ENCODE peak calls at places on chromosome X, in four cellular contexts. One of them, this sample, is unnamed. For H3K4me1, the result is how much of the 10 kb centered on the place peaks cover.

GRCh38 chrX:152635941-152636340 is 1.8 kb upstream of the GABRQ start:
- DNase-seq in GM23338: peak
- DNase-seq in IMR-90: peak
- DNase-seq in hepatocyte: peak
- DNase-seq in this sample: peak

GRCh38 chrX:96770315-96770714 is 85.7 kb downstream of the DIAPH2 start:
- DNase-seq in GM23338: peak
- DNase-seq in IMR-90: peak
- DNase-seq in hepatocyte: peak
- DNase-seq in this sample: no peak

GRCh38 chrX:136318895-136319597 is 18.3 kb downstream of the ADGRG4 start:
- DNase-seq in GM23338: no peak
- DNase-seq in IMR-90: no peak
- DNase-seq in hepatocyte: no peak
- DNase-seq in this sample: no peak

GRCh38 chrX:112846787-112847186 is 6.2 kb upstream of the AMOT start:
- DNase-seq in IMR-90: no peak
- DNase-seq in GM23338: no peak
- DNase-seq in hepatocyte: no peak
- DNase-seq in this sample: no peak

GRCh38 chrX:12999422-12999821 is 24.5 kb downstream of the TMSB4X start:
- DNase-seq in GM23338: peak
- DNase-seq in IMR-90: peak
- DNase-seq in hepatocyte: no peak
- DNase-seq in this sample: no peak

GRCh38 chrX:38215141-38215540 is 5.5 kb downstream of the SRPX start:
- DNase-seq in hepatocyte: no peak
- DNase-seq in GM23338: no peak
- DNase-seq in IMR-90: peak
- DNase-seq in this sample: no peak

GRCh38 chrX:154836163-154836562 is 1.7 kb upstream of the SMIM9 start:
- DNase-seq in hepatocyte: no peak
- DNase-seq in GM23338: no peak
- DNase-seq in IMR-90: no peak
- DNase-seq in this sample: no peak

GRCh38 chrX:136742721-136743379 is 37.9 kb downstream of the ARHGEF6 start:
- DNase-seq in hepatocyte: no peak
- DNase-seq in IMR-90: no peak
- DNase-seq in GM23338: no peak
- DNase-seq in this sample: no peak

DNA sequence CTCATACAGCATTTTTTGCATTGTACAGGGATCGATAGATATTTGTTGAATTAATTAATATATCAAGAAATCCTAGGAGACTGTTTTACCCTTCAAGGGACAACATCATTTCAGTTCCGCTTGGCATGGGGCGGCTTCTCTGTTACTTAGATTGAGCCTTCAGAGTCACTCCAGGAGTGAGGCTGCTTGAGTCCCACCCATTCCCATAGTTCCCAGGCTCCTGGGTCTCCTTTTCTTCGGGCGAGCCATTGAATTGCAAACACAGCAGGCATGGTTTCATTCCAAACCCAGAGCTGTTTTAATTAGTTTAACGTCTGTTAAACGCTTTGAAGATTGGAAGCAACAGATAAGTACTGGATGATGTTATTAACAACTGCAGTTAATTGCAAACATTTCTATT is 590 bp upstream of the EDA start:
- DNase-seq in hepatocyte: no peak
- DNase-seq in GM23338: peak
- DNase-seq in IMR-90: no peak
- DNase-seq in this sample: peak
- H3K4me3 ChIP-seq in hepatocyte: no peak
- H3K4me3 ChIP-seq in GM23338: peak
- H3K4me3 ChIP-seq in IMR-90: no peak
- H3K4me3 ChIP-seq in this sample: peak

GRCh38 chrX:71099736-71100135 is 4.1 kb downstream of the FOXO4 start:
- DNase-seq in IMR-90: no peak
- DNase-seq in hepatocyte: no peak
- DNase-seq in GM23338: peak
- DNase-seq in this sample: peak

GRCh38 chrX:71100581-71101505 is 5.2 kb downstream of the FOXO4 start:
- DNase-seq in hepatocyte: no peak
- DNase-seq in GM23338: no peak
- DNase-seq in IMR-90: no peak
- DNase-seq in this sample: peak

GRCh38 chrX:71103110-71103983 is 3.2 kb downstream of the CXorf65 start:
- DNase-seq in hepatocyte: peak
- DNase-seq in IMR-90: no peak
- DNase-seq in GM23338: peak
- DNase-seq in this sample: peak

GRCh38 chrX:71098951-71099506 is 3.4 kb downstream of the FOXO4 start:
- DNase-seq in IMR-90: no peak
- DNase-seq in GM23338: peak
- DNase-seq in hepatocyte: no peak
- DNase-seq in this sample: peak

GRCh38 chrX:71102292-71102691 is 4.2 kb downstream of the CXorf65 start:
- DNase-seq in GM23338: no peak
- DNase-seq in IMR-90: no peak
- DNase-seq in hepatocyte: no peak
- DNase-seq in this sample: no peak
- H3K4me1 ChIP-seq in GM23338: half or more
- H3K4me1 ChIP-seq in IMR-90: under half
- H3K4me1 ChIP-seq in hepatocyte: under half
- H3K4me1 ChIP-seq in this sample: under half

GRCh38 chrX:155959018-155959587 is 38.4 kb upstream of the IL9R start:
- DNase-seq in GM23338: peak
- DNase-seq in hepatocyte: no peak
- DNase-seq in IMR-90: no peak
- DNase-seq in this sample: no peak
- H3K4me3 ChIP-seq in GM23338: peak
- H3K4me3 ChIP-seq in hepatocyte: no peak
- H3K4me3 ChIP-seq in IMR-90: no peak
- H3K4me3 ChIP-seq in this sample: peak

GRCh38 chrX:39773923-39774803 is 323.6 kb downstream of the BCOR start:
- DNase-seq in GM23338: no peak
- DNase-seq in IMR-90: peak
- DNase-seq in hepatocyte: peak
- DNase-seq in this sample: no peak

GRCh38 chrX:39769748-39770147 is 328.0 kb downstream of the BCOR start:
- DNase-seq in hepatocyte: no peak
- DNase-seq in IMR-90: no peak
- DNase-seq in GM23338: no peak
- DNase-seq in this sample: no peak

GRCh38 chrX:39773150-39773549 is 324.6 kb downstream of the BCOR start:
- DNase-seq in hepatocyte: no peak
- DNase-seq in IMR-90: no peak
- DNase-seq in GM23338: no peak
- DNase-seq in this sample: peak

GRCh38 chrX:39771089-39771488 is 326.7 kb downstream of the BCOR start:
- DNase-seq in IMR-90: no peak
- DNase-seq in hepatocyte: no peak
- DNase-seq in GM23338: no peak
- DNase-seq in this sample: no peak

DNA sequence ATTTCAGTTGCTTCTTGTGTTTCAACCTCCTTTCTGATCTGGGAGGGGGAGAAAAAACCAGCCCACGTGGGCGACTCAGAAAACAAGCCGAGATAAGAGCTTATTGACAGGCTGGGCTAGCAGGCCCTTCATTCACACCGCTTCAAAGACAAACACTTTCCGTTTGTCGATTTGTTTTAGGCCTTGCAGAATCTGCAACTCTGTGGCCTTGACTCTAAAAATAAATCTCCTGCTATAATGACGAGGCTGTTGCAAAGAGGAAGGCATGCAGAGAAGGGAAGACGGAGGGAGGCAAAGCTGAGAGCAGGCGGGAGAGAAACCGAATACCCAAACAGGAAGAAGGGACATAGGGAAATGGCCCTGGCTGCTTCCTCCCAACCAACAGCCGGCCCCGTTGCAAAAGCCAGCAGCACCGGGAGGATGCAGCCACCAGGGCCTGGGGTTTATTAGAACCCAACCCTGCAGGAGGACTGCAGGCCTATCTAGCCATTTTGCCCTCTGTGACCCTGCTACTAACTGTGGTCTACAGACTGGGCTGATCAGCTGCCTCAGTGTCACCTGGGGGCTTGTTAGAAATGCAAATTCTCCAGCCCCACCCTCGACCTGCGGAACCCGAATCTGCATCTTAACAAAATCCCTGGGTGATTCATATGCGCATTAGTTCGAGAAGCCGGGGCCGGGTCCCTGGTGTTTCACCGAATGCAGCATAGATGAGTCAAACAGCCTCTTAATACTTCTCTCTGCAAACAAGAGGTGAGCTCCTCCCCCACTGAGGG is 325.5 kb downstream of the BCOR start:
- DNase-seq in GM23338: peak
- DNase-seq in IMR-90: peak
- DNase-seq in hepatocyte: peak
- DNase-seq in this sample: peak
- H3K4me1 ChIP-seq in GM23338: under half
- H3K4me1 ChIP-seq in IMR-90: under half
- H3K4me1 ChIP-seq in hepatocyte: under half
- H3K4me1 ChIP-seq in this sample: under half

DNA sequence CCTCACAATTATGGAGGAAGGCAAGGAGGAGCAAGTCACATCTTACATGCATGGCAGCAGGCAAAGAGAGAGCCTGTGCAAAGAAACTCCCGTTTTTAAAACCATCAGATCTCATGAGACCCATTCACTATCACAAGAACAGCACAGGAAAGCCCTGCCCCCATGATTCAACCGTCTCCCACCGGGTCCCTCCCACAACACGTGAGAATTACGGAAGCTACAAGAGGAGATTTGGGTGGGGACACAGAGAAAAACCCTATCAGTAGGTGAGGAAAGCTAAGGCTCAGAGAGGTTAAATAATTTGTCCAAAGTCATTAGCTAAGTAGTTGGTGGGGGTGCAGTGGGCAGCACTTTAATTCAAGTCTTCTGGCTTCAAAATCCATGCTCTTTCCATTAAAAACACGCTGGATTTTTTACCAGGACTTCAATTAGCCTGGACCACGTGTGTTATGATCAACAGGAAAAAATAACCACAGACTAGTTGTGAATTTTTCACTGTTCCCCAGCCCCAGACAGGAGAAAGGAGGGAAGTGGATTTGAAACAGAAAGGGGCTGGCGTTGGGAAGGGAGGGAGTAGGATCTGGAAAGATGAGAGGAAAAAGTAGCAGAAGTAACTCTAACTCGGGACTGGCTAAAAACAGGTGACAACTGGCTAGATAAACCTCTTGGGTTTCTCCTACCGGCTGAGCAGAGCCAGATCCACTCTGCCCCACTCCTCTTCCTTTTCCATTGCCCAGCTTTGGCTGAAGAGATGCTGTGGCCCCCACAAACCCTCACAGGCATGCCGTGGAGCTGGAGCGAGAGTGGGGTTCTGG is 986 bp downstream of the MTMR8 start:
- DNase-seq in GM23338: no peak
- DNase-seq in IMR-90: no peak
- DNase-seq in hepatocyte: no peak
- DNase-seq in this sample: no peak
- H3K4me3 ChIP-seq in GM23338: peak
- H3K4me3 ChIP-seq in IMR-90: no peak
- H3K4me3 ChIP-seq in hepatocyte: no peak
- H3K4me3 ChIP-seq in this sample: peak

GRCh38 chrX:150406559-150406958 is 43.4 kb downstream of the MAMLD1 start:
- DNase-seq in IMR-90: peak
- DNase-seq in hepatocyte: no peak
- DNase-seq in GM23338: no peak
- DNase-seq in this sample: no peak
- H3K4me1 ChIP-seq in IMR-90: under half
- H3K4me1 ChIP-seq in hepatocyte: under half
- H3K4me1 ChIP-seq in GM23338: under half
- H3K4me1 ChIP-seq in this sample: under half

DNA sequence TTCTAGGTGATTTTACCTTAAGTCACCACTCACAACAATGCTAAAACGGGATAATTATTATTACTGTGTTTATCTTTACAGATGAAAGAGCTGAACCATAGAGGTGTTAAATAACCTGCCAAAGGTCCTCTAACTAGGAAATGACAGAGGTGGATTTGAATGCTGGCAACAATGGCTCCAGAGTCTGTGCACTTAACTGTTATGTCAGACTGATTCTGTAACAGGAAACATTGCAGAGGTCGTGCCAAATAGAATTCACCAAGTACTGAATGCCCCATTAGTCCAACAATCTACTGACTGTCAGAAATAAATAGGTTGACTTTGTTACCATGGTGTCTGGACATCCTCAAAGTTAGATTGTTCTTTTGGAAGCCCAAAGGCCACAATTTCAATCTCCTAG is 20.9 kb upstream of the USP27X start:
- DNase-seq in IMR-90: no peak
- DNase-seq in GM23338: no peak
- DNase-seq in hepatocyte: no peak
- DNase-seq in this sample: no peak
- H3K4me3 ChIP-seq in IMR-90: no peak
- H3K4me3 ChIP-seq in GM23338: no peak
- H3K4me3 ChIP-seq in hepatocyte: no peak
- H3K4me3 ChIP-seq in this sample: no peak